ENCODE peak calls at places on chromosomes 12 and 14, in four cellular contexts. D is glutamatergic neuron, E is germinal center, J is fibroblast of the conjunctiva. F is an unnamed sample.

GRCh38 chr14:93045211-93045674 is 70.5 kb downstream of the ITPK1 start:
- DNase-seq in D (peak), E (no peak), J (no peak), F (no peak)

GRCh38 chr12:91355150-91356006 is 172.8 kb upstream of the DCN start:
- DNase-seq in D (peak), E (peak), J (peak), F (peak)

GRCh38 chr14:82451675-82452074 is 918.0 kb upstream of the SEL1L start:
- DNase-seq in D (no peak), E (no peak), J (no peak), F (no peak)

GRCh38 chr14:54565236-54566151 is 1.4 kb upstream of the SAMD4A start:
- DNase-seq in D (peak), E (peak), J (peak), F (no peak)

GRCh38 chr14:99892406-99892805 is 99.2 kb downstream of the EML1 start:
- DNase-seq in D (no peak), E (no peak), J (no peak), F (no peak)

GRCh38 chr14:54665938-54666337 is 99.0 kb downstream of the SAMD4A start:
- DNase-seq in D (no peak), E (no peak), J (no peak), F (no peak)

GRCh38 chr14:102150636-102151195 is 11.0 kb downstream of the WDR20 start:
- DNase-seq in D (no peak), E (no peak), J (no peak), F (no peak)

GRCh38 chr12:12010277-12011031 is 60.3 kb upstream of the BCL2L14 start:
- DNase-seq in D (no peak), E (peak), J (no peak), F (peak)

GRCh38 chr14:93970589-93970966 is 5.8 kb downstream of the ASB2 start:
- DNase-seq in D (no peak), E (peak), J (no peak), F (no peak)

GRCh38 chr14:34650786-34651584 is 21.0 kb upstream of the SNX6 start:
- DNase-seq in D (no peak), E (no peak), J (peak), F (peak)